ENCODE peak calls at places on chromosomes 13 and 19, in four cellular contexts. J is HL-60, I is endothelial cell of umbilical vein, L is suprapubic skin. T is an unnamed sample.

GRCh38 chr13:99199541-99200432 is 867 bp upstream of the UBAC2 start:
- DNase-seq in J (no peak), L (no peak), I (peak; percentile 39), T (no peak)

GRCh38 chr19:40229484-40229883 is 3.0 kb upstream of the CCNP start:
- DNase-seq in L (no peak), J (no peak), I (no peak), T (no peak)

GRCh38 chr19:42420055-42420544 is 7.1 kb downstream of the LIPE start:
- DNase-seq in L (no peak), I (peak; percentile 36), J (peak; percentile 47), T (peak; percentile 84)

GRCh38 chr19:54448774-54449700 is at the start of gene LENG8:
- DNase-seq in I (peak; percentile 99), J (peak; percentile 99), L (peak; percentile 98), T (peak; percentile 95)

GRCh38 chr19:46772170-46773017 is 16.0 kb downstream of the SLC1A5 start:
- DNase-seq in I (no peak), L (no peak), J (no peak), T (no peak)

GRCh38 chr13:79385694-79386093 is 20.4 kb downstream of the RBM26 start:
- DNase-seq in I (peak; percentile 44), L (no peak), J (no peak), T (no peak)

GRCh38 chr19:41849067-41849466 is 4.2 kb downstream of the DMRTC2 start:
- DNase-seq in I (no peak), L (no peak), J (no peak), T (no peak)

GRCh38 chr13:51380269-51380668 is 40.8 kb downstream of the SERPINE3 start:
- DNase-seq in I (peak; percentile 76), J (no peak), L (no peak), T (no peak)

GRCh38 chr13:52848455-52849190 is at the start of gene PCDH8:
- DNase-seq in I (no peak), L (no peak), J (no peak), T (peak; percentile 96)

GRCh38 chr13:52371736-52372247 is 34.2 kb downstream of the THSD1 start:
- DNase-seq in J (no peak), I (peak; percentile 76), L (no peak), T (no peak)

GRCh38 chr13:33799950-33800592 is 17.9 kb upstream of the RFC3 start:
- DNase-seq in I (peak; percentile 67), J (no peak), L (no peak), T (peak; percentile 37)

DNA sequence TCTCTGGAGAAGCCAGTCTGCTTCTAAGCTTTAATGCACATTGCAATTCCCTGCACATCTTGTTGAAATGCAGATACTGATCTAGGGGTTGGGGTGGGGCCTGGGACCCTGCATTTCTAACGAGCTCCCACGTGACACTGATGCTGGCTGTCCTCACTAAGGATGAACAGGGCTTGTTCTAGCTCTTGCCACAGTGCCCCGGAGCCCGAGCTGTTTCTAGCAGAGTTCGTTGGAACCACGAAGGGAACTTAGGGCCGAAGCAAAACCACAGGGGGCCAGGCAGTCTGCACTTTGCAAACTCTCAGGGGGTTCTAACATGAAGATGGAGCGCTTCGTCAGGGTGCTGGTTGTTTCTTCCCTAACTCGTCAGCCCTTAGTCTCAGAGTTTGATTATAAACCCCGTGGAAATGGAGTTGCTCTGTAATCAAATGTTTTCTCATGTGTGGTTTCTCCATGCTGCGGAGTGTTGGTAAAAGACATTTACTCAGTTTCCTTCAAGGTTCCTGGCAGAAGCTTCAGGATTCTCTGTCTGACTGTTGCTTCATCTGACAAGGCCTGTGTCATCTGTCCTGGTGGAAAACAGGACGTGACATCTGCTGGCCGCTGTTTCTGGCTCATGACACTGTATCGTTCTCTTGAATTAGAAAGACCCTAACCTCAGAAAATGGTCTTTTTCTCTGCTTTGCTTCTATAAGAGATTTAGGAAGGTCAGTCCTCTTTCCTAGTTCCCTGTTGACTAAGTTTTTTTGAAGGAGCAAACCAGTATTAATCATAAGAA is 221.5 kb downstream of the TEX29 start:
- DNase-seq in J (no peak), I (no peak), L (no peak), T (no peak)
- H3K27me3 ChIP-seq in J (peaks cover 4% of the 10 kb centered on the region), I (no peaks in the 10 kb centered on the region), L (peaks cover 37% of the 10 kb centered on the region), T (no peaks in the 10 kb centered on the region)

GRCh38 chr19:29016926-29017760 is 195.8 kb downstream of the UQCRFS1 start:
- DNase-seq in J (no peak), L (no peak), I (no peak), T (no peak)

GRCh38 chr19:29019403-29019802 is 193.5 kb downstream of the UQCRFS1 start:
- DNase-seq in J (no peak), I (no peak), L (no peak), T (no peak)

GRCh38 chr19:29016353-29016752 is 196.6 kb downstream of the UQCRFS1 start:
- DNase-seq in I (no peak), L (no peak), J (no peak), T (no peak)

GRCh38 chr19:29017788-29018187 is 195.2 kb downstream of the UQCRFS1 start:
- DNase-seq in J (no peak), L (no peak), I (no peak), T (no peak)

DNA sequence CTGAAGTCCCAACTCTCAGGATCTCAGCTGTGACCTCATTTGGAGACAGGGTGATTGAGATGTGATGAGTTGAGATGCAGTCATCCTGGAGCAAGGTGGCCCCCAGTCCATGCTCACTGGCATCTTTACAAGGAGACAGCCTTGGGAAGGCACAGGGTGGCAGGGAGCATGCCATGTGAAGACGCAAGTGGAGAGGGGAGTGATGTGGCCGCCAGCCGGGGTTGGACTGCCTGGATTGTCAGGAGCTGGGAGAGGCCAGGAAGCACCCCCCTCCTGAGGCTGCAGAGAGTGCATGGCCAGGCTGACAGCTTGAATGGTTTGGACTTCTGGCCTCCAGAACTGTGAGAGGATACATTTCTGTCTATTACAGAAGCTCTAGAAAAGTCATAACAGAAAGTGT is 194.4 kb downstream of the UQCRFS1 start:
- DNase-seq in L (no peak), J (no peak), I (no peak), T (no peak)
- TF ChIP-seq POLR2AphosphoS5 in L (no peak), J (no peak), I (no peak), T (no peak)

DNA sequence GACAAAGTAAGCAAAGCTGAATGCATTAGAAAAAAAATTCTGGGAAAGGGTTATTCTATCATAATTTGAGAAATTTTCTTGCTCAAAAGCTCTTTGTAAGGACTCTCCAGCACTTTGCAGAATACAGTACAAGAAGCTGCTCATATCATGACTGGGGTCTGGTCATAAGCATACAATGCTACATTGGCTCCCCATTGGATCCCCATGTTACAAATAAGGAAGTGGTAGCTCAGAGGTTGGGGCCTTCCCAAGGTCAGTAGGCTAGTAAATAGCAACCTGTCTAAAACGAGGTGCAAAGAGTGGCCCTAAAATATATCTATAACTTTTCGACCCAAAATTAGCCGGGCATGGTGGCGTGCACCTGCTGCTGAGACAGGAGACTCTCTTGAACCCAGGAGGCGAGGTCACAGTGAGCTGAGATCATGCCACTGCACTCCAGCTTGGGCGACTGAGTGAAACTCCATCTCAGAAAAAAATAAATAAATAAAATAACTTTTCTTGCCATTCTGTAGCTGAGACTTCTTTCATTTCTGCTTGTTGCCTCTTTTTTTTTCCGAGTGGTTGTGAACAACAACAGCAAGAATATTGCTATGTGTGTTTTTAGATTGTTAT is 10.1 kb downstream of the CDX2 start:
- DNase-seq in J (no peak), L (no peak), I (no peak), T (no peak)
- H3K27me3 ChIP-seq in J (peaks cover 52% of the 10 kb centered on the region), L (peaks cover 94% of the 10 kb centered on the region), I (peaks cover 90% of the 10 kb centered on the region), T (peaks cover 100% of the 10 kb centered on the region)

GRCh38 chr19:16594131-16594586 is 21.9 kb upstream of the SLC35E1 start:
- DNase-seq in L (no peak), I (no peak), J (no peak), T (no peak)
- TF ChIP-seq POLR2AphosphoS5 in L (no peak), I (no peak), J (no peak), T (no peak)

DNA sequence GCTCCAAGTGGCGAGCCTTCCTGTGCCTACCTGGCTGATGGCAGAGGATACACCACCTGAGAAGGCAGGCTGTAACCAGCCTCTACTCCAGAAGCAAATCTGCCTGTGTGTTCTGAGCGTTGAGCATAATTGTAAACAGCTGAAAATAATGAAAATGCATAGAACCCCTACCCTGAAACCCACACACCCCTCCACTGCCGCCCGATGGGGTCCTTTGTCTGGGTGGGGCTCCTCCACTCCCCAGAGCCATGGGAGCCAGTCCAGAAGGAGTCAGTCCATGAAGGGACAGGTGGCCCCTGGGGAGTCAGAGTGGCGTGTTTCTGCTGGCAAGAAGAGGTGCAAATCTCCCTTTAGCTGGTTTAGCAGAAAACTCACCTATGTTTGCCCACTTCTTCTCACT is 8.0 kb upstream of the SOX1 start:
- DNase-seq in L (no peak), J (no peak), I (no peak), T (no peak)
- H3K27me3 ChIP-seq in L (peaks cover 100% of the 10 kb centered on the region), J (peaks cover 87% of the 10 kb centered on the region), I (peaks cover 95% of the 10 kb centered on the region), T (peaks cover 100% of the 10 kb centered on the region)

GRCh38 chr13:110831437-110832204 is 83.2 kb downstream of the ANKRD10 start:
- DNase-seq in J (no peak), L (no peak), I (no peak), T (no peak)
- TF ChIP-seq POLR2AphosphoS5 in J (no peak), L (no peak), I (no peak), T (no peak)

DNA sequence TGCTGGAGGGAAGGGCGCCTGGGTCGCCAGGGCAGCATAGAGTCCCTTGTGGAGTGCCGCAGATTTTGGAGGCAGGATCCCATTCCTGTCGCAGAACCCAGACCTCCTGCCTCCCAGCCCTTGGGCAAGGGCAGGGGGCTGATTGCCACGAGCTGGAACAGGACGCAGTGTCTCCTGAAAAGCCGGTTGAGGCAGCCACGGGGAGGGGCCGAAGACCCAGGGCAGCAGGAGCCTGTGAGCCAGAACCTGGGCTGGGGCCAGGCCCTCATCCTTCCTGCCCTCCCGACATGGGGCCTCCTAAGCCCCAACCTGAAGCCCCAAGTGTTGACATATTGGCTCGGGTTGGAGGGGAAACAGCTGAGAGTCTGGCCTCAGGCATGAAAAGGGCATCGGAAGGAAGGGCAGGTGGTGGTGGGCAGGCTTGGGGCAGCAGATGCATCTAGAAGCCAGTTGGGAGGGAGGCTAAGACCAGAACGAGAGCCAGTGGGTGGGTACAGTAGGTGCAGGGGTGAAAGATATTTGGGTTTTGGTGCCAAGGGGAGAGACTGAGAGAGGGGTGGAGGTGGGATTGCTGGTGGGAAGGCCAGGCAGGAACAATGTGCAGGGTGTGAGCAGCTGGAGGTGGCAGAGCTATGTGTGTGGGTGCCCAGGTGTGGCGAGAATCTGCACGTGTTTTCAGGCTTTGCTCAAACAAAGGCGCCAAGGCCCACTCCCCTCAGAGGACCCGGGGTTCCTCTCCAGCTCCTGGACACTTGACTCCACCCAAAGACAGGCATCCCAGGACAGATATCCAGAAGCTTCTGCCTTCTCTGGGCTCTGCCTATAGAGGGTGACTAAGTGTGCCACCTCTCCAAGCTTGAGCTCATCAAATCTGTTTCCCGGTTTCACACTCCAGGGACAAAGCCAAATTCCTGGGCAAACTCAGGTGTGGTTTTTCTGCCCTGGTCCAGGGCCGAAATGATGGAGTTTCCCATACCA is 1.4 kb upstream of the SBSN start:
- DNase-seq in I (no peak), L (no peak), J (no peak), T (no peak)
- H3K27me3 ChIP-seq in I (peaks cover 12% of the 10 kb centered on the region), L (peaks cover 69% of the 10 kb centered on the region), J (peaks cover 19% of the 10 kb centered on the region), T (peaks cover 29% of the 10 kb centered on the region)

T was measured in GM23338.